ENCODE peak calls at places on chromosomes 6 and 20, in four cellular contexts. One of them, this sample, is unnamed.

GRCh38 chr6:125787791-125788190 is 3.0 kb upstream of the NCOA7 start:
- DNase-seq in frontal cortex: no peak
- DNase-seq in A549: no peak
- DNase-seq in NCI-H2081: no peak
- DNase-seq in this sample: no peak

GRCh38 chr20:17059465-17059864 is 167.4 kb upstream of the PCSK2 start:
- DNase-seq in A549: no peak
- DNase-seq in NCI-H2081: no peak
- DNase-seq in frontal cortex: no peak
- DNase-seq in this sample: no peak

GRCh38 chr20:20369353-20370086 is 1.6 kb downstream of the INSM1 start:
- DNase-seq in frontal cortex: no peak
- DNase-seq in A549: no peak
- DNase-seq in NCI-H2081: peak; percentile 59
- DNase-seq in this sample: peak; percentile 61

GRCh38 chr6:38021571-38021970 is 202.0 kb downstream of the ZFAND3 start:
- DNase-seq in A549: no peak
- DNase-seq in frontal cortex: no peak
- DNase-seq in NCI-H2081: no peak
- DNase-seq in this sample: no peak

GRCh38 chr6:162917506-162917905 is 189.7 kb downstream of the PACRG start:
- DNase-seq in NCI-H2081: no peak
- DNase-seq in frontal cortex: no peak
- DNase-seq in A549: no peak
- DNase-seq in this sample: no peak

GRCh38 chr6:170088349-170088951 is 202.4 kb downstream of the DLL1 start:
- DNase-seq in NCI-H2081: no peak
- DNase-seq in A549: no peak
- DNase-seq in frontal cortex: no peak
- DNase-seq in this sample: peak; percentile 26

GRCh38 chr20:19943021-19943659 is 74.0 kb upstream of the NAA20 start:
- DNase-seq in A549: no peak
- DNase-seq in frontal cortex: peak; percentile 17
- DNase-seq in NCI-H2081: no peak
- DNase-seq in this sample: no peak

GRCh38 chr20:58494923-58495622 is 20.1 kb downstream of the APCDD1L start:
- DNase-seq in frontal cortex: no peak
- DNase-seq in A549: no peak
- DNase-seq in NCI-H2081: no peak
- DNase-seq in this sample: no peak

GRCh38 chr6:158353851-158354508 is 41.7 kb downstream of the TULP4 start:
- DNase-seq in frontal cortex: no peak
- DNase-seq in A549: no peak
- DNase-seq in NCI-H2081: no peak
- DNase-seq in this sample: no peak

GRCh38 chr20:36219671-36220220 is 16.5 kb upstream of the AAR2 start:
- DNase-seq in A549: no peak
- DNase-seq in frontal cortex: no peak
- DNase-seq in NCI-H2081: no peak
- DNase-seq in this sample: no peak

GRCh38 chr6:16758163-16758975 is 2.9 kb downstream of the ATXN1 start:
- DNase-seq in NCI-H2081: no peak
- DNase-seq in frontal cortex: no peak
- DNase-seq in A549: no peak
- DNase-seq in this sample: no peak

GRCh38 chr20:19104186-19104585 is 108.3 kb upstream of the SLC24A3 start:
- DNase-seq in A549: no peak
- DNase-seq in frontal cortex: no peak
- DNase-seq in NCI-H2081: no peak
- DNase-seq in this sample: no peak

GRCh38 chr6:42428326-42429041 is 23.2 kb downstream of the TRERF1 start:
- DNase-seq in NCI-H2081: no peak
- DNase-seq in A549: no peak
- DNase-seq in frontal cortex: no peak
- DNase-seq in this sample: no peak

GRCh38 chr6:111534366-111534765 is 51.3 kb upstream of the REV3L start:
- DNase-seq in A549: no peak
- DNase-seq in NCI-H2081: peak; percentile 43
- DNase-seq in frontal cortex: no peak
- DNase-seq in this sample: peak; percentile 82

GRCh38 chr6:6085928-6086668 is 79.4 kb upstream of the NRN1 start:
- DNase-seq in A549: no peak
- DNase-seq in NCI-H2081: no peak
- DNase-seq in frontal cortex: no peak
- DNase-seq in this sample: peak; percentile 4

GRCh38 chr6:157562997-157563396 is 182.0 kb downstream of the ZDHHC14 start:
- DNase-seq in frontal cortex: no peak
- DNase-seq in NCI-H2081: no peak
- DNase-seq in A549: no peak
- DNase-seq in this sample: no peak

GRCh38 chr6:14612016-14612415 is 494.4 kb downstream of the CD83 start:
- DNase-seq in NCI-H2081: no peak
- DNase-seq in frontal cortex: no peak
- DNase-seq in A549: no peak
- DNase-seq in this sample: no peak

GRCh38 chr20:56166781-56167465 is 81.6 kb upstream of the MC3R start:
- DNase-seq in A549: no peak
- DNase-seq in frontal cortex: no peak
- DNase-seq in NCI-H2081: no peak
- DNase-seq in this sample: peak; percentile 12

GRCh38 chr6:53441035-53441493 is 92.3 kb upstream of the ELOVL5 start:
- DNase-seq in A549: no peak
- DNase-seq in frontal cortex: no peak
- DNase-seq in NCI-H2081: no peak
- DNase-seq in this sample: no peak

GRCh38 chr20:25399038-25399430 is 8.4 kb upstream of the ABHD12 start:
- DNase-seq in frontal cortex: peak; percentile 41
- DNase-seq in A549: peak; percentile 77
- DNase-seq in NCI-H2081: peak; percentile 41
- DNase-seq in this sample: no peak

GRCh38 chr6:125640441-125641150 is 108.8 kb upstream of the HEY2 start:
- DNase-seq in NCI-H2081: no peak
- DNase-seq in A549: no peak
- DNase-seq in frontal cortex: no peak
- DNase-seq in this sample: no peak

GRCh38 chr6:143936347-143936746 is 71.7 kb downstream of the PLAGL1 start:
- DNase-seq in frontal cortex: no peak
- DNase-seq in NCI-H2081: no peak
- DNase-seq in A549: no peak
- DNase-seq in this sample: no peak

GRCh38 chr6:169661357-169661756 is 40.5 kb downstream of the WDR27 start:
- DNase-seq in frontal cortex: no peak
- DNase-seq in A549: no peak
- DNase-seq in NCI-H2081: no peak
- DNase-seq in this sample: no peak

GRCh38 chr6:43948527-43949450 is 178.5 kb downstream of the MRPL14 start:
- DNase-seq in A549: no peak
- DNase-seq in frontal cortex: no peak
- DNase-seq in NCI-H2081: no peak
- DNase-seq in this sample: no peak

GRCh38 chr6:73285674-73286283 is 22.8 kb upstream of the KHDC1 start:
- DNase-seq in NCI-H2081: no peak
- DNase-seq in A549: peak; percentile 51
- DNase-seq in frontal cortex: no peak
- DNase-seq in this sample: no peak

GRCh38 chr20:18543216-18543615 is 24.0 kb upstream of the SMIM26 start:
- DNase-seq in frontal cortex: no peak
- DNase-seq in NCI-H2081: no peak
- DNase-seq in A549: no peak
- DNase-seq in this sample: no peak

GRCh38 chr20:11235058-11235457 is 561.3 kb upstream of the JAG1 start:
- DNase-seq in A549: no peak
- DNase-seq in frontal cortex: no peak
- DNase-seq in NCI-H2081: no peak
- DNase-seq in this sample: no peak

GRCh38 chr20:52127309-52127708 is 64.3 kb downstream of the ZFP64 start:
- DNase-seq in frontal cortex: no peak
- DNase-seq in A549: no peak
- DNase-seq in NCI-H2081: no peak
- DNase-seq in this sample: no peak

GRCh38 chr6:159043236-159043635 is 1.6 kb downstream of the TAGAP start:
- DNase-seq in frontal cortex: no peak
- DNase-seq in A549: no peak
- DNase-seq in NCI-H2081: no peak
- DNase-seq in this sample: no peak

GRCh38 chr6:168909288-168909687 is 344.4 kb downstream of the THBS2 start:
- DNase-seq in NCI-H2081: no peak
- DNase-seq in A549: no peak
- DNase-seq in frontal cortex: no peak
- DNase-seq in this sample: no peak

GRCh38 chr20:32325706-32326506 is 32.2 kb upstream of the ASXL1 start:
- DNase-seq in A549: peak; percentile 43
- DNase-seq in NCI-H2081: peak; percentile 65
- DNase-seq in frontal cortex: no peak
- DNase-seq in this sample: peak; percentile 45

GRCh38 chr6:111711476-111711875 is 105.8 kb upstream of the TRAF3IP2 start:
- DNase-seq in frontal cortex: peak; percentile 14
- DNase-seq in A549: no peak
- DNase-seq in NCI-H2081: peak; percentile 30
- DNase-seq in this sample: peak; percentile 59